ENCODE peak calls at places on chromosomes 4 and X, in ten cellular contexts. J, D, M, H, X, P, T, F, V and C are unnamed samples.

GRCh38 chr4:2728806-2729532 is 27.2 kb downstream of the TNIP2 start:
- DNase-seq in J (no peak), D (no peak), M (no peak), H (no peak), X (no peak), P (no peak), T (no peak), F (no peak), V (no peak), C (no peak)

GRCh38 chr4:70632028-70632427 is 3.5 kb downstream of the ENAM start:
- DNase-seq in J (peak), D (peak), M (no peak), H (no peak), X (peak), P (no peak), T (peak), F (peak), V (no peak), C (peak)

GRCh38 chr4:123547167-123547817 is 150.7 kb downstream of the SPRY1 start:
- DNase-seq in J (no peak), D (no peak), M (peak), H (no peak), X (no peak), P (no peak), T (no peak), F (peak), V (peak), C (no peak)

GRCh38 chr4:8528713-8529112 is 51.5 kb upstream of the GPR78 start:
- DNase-seq in J (peak), D (peak), M (no peak), H (no peak), X (no peak), P (no peak), T (peak), F (no peak), V (no peak), C (peak)

GRCh38 chr4:10613926-10614478 is 70.6 kb downstream of the CLNK start:
- DNase-seq in J (no peak), D (no peak), M (no peak), H (no peak), X (no peak), P (no peak), T (no peak), F (no peak), V (no peak), C (no peak)

GRCh38 chr4:71211748-71212147 is 127.1 kb upstream of the SLC4A4 start:
- DNase-seq in J (peak), D (peak), M (no peak), H (no peak), X (peak), P (no peak), T (no peak), F (no peak), V (no peak), C (peak)

GRCh38 chrX:47483310-47484268 is 567 bp upstream of the ZNF41 start:
- DNase-seq in J (peak), D (peak), M (peak), H (peak), X (peak), P (peak), T (peak), F (peak), V (no peak), C (peak)

GRCh38 chr4:118753685-118754084 is 68.5 kb downstream of the METTL14 start:
- DNase-seq in J (no peak), D (no peak), M (no peak), H (no peak), X (no peak), P (no peak), T (no peak), F (no peak), V (no peak), C (no peak)

GRCh38 chrX:68307767-68308166 is 125.5 kb downstream of the OPHN1 start:
- DNase-seq in J (peak), D (peak), M (no peak), H (no peak), X (peak), P (no peak), T (peak), F (peak), V (no peak), C (peak)

GRCh38 chr4:8850830-8851188 is 20.8 kb downstream of the HMX1 start:
- DNase-seq in J (no peak), D (no peak), M (no peak), H (no peak), X (no peak), P (no peak), T (no peak), F (no peak), V (no peak), C (no peak)

GRCh38 chr4:78059524-78059889 is 2.4 kb downstream of the FRAS1 start:
- DNase-seq in J (peak), D (peak), M (no peak), H (peak), X (peak), P (peak), T (peak), F (peak), V (no peak), C (peak)

GRCh38 chr4:161564230-161564834 is 599.5 kb downstream of the FSTL5 start:
- DNase-seq in J (peak), D (no peak), M (no peak), H (no peak), X (peak), P (no peak), T (peak), F (peak), V (no peak), C (peak)

GRCh38 chrX:71636438-71637252 is 18.3 kb upstream of the CXCR3 start:
- DNase-seq in J (no peak), D (no peak), M (no peak), H (no peak), X (no peak), P (no peak), T (no peak), F (no peak), V (no peak), C (no peak)

GRCh38 chr4:18722748-18723191 is 701.2 kb upstream of the LCORL start:
- DNase-seq in J (no peak), D (no peak), M (no peak), H (no peak), X (no peak), P (no peak), T (peak), F (no peak), V (no peak), C (no peak)

GRCh38 chr4:82282875-82283274 is 90.9 kb downstream of the HNRNPD start:
- DNase-seq in J (no peak), D (no peak), M (no peak), H (no peak), X (no peak), P (no peak), T (no peak), F (no peak), V (no peak), C (no peak)

GRCh38 chr4:42923431-42923830 is 30.9 kb downstream of the GRXCR1 start:
- DNase-seq in J (no peak), D (no peak), M (no peak), H (no peak), X (no peak), P (no peak), T (no peak), F (no peak), V (no peak), C (no peak)

GRCh38 chr4:80611366-80611765 is 275.8 kb downstream of the CFAP299 start:
- DNase-seq in J (no peak), D (no peak), M (no peak), H (no peak), X (no peak), P (no peak), T (no peak), F (no peak), V (no peak), C (no peak)

GRCh38 chr4:169142906-169143305 is 127.8 kb downstream of the SH3RF1 start:
- DNase-seq in J (no peak), D (no peak), M (no peak), H (no peak), X (no peak), P (no peak), T (no peak), F (no peak), V (no peak), C (no peak)

GRCh38 chr4:168560184-168560834 is 63.5 kb downstream of the PALLD start:
- DNase-seq in J (peak), D (peak), M (no peak), H (no peak), X (peak), P (no peak), T (peak), F (peak), V (no peak), C (peak)

GRCh38 chr4:7642764-7643495 is 208.2 kb upstream of the PSAPL1 start:
- DNase-seq in J (no peak), D (no peak), M (no peak), H (no peak), X (no peak), P (no peak), T (no peak), F (no peak), V (no peak), C (no peak)

GRCh38 chr4:100063355-100063754 is 113.3 kb upstream of the H2AZ1 start:
- DNase-seq in J (peak), D (no peak), M (no peak), H (no peak), X (peak), P (no peak), T (no peak), F (peak), V (no peak), C (no peak)

GRCh38 chrX:73214366-73215094 is at the start of gene NAP1L2:
- DNase-seq in J (peak), D (peak), M (peak), H (no peak), X (no peak), P (peak), T (peak), F (peak), V (no peak), C (peak)

GRCh38 chrX:73215263-73215662 is 612 bp upstream of the NAP1L2 start:
- DNase-seq in J (no peak), D (no peak), M (no peak), H (no peak), X (no peak), P (no peak), T (no peak), F (no peak), V (no peak), C (no peak)

DNA sequence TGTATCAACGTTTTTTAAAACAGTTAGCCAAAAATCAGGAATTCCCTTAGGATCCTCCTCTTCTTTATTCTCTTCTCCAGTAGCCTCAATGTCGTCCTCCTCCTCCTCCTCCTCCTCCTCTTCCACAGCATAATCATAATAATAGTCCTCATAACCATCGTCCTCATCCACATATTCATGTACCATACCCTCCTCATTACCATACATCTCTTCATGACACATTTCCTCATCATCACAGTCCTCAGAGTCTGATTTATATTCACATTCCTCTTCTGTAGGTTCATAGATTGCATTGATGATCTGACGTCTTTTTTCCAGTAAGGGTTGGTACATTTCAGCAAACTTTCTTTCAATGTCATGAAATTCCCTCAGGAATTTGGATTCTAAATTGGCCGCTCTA is 917 bp downstream of the NAP1L2 start:
- DNase-seq in J (no peak), D (no peak), M (no peak), H (no peak), X (no peak), P (no peak), T (no peak), F (peak), V (no peak), C (no peak)
- H3K4me3 ChIP-seq in J (no peak), D (peak), M (peak), H (no peak), X (peak), P (no peak), T (no peak), F (no peak), V (peak), C (no peak)

DNA sequence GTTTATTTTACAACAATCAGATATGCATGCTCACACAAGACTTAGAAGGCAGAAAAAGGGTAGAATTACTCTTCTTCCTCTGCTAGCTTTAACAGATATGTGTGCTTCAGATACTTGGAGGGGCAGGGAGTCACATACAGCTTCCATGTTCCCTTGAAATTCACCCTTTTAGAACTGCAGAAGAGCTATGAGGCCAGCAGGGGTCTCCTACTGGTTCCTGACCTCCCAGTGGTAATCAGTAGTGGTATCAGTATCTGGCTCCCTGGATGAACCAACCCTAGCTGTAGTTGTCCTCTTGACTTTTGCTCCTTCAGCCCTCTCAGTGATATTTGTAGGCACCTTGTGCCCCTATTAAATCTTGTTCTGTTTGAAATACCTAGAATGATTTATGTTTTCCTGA is 81.5 kb downstream of the RCHY1 start:
- DNase-seq in J (peak), D (no peak), M (no peak), H (peak), X (no peak), P (no peak), T (peak), F (peak), V (no peak), C (peak)
- TF ChIP-seq CTCF in J (peak), D (peak), M (peak), H (peak), X (peak), P (no peak), T (peak), F (peak), V (no peak), C (peak)

DNA sequence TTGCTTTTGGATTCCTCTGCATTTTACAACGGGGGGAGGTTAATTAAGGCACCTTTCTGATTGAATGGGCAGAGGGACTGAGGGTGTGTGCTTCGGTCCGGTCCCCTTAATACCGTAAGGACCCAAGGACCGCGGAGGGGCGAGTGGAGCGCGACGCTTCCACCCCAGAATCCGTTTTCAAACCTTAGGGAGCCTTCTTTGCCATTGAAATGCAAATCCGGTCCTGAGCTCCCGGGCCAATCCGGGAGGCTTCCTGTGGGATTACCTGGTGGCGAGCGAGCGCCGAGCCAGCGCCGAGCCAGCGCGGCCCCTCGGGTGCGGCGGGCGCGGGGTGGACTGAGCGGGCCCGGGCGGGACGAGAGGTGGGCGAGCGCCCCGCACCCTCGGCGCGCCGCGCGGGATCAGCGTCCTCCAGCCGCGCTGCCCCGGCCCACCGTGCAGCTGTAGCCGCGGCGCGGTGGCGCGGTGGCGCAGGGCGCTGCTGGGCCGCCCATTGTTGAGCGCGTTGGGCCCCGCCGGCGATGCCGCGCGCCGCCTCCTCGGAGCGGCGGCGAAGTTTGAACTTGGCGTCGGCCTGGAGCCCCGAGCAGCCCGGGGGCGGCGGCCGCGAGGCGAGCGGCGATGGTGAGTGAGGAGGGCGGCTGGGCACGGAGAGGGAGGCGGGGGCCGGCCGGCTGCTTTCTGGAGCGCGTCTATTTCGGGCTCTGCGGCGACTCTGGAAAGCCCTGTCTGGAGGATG is 208.7 kb downstream of the SOWAHB start:
- DNase-seq in J (no peak), D (no peak), M (peak), H (peak), X (no peak), P (peak), T (peak), F (peak), V (no peak), C (peak)
- H3K4me3 ChIP-seq in J (peak), D (peak), M (peak), H (peak), X (peak), P (peak), T (peak), F (peak), V (peak), C (peak)

GRCh38 chrX:15254852-15255251 is 15.0 kb downstream of the ASB9 start:
- DNase-seq in J (no peak), D (no peak), M (no peak), H (no peak), X (no peak), P (no peak), T (no peak), F (no peak), V (no peak), C (no peak)
- TF ChIP-seq CTCF in J (no peak), D (no peak), M (no peak), H (no peak), X (no peak), P (no peak), T (no peak), F (no peak), V (no peak), C (no peak)

DNA sequence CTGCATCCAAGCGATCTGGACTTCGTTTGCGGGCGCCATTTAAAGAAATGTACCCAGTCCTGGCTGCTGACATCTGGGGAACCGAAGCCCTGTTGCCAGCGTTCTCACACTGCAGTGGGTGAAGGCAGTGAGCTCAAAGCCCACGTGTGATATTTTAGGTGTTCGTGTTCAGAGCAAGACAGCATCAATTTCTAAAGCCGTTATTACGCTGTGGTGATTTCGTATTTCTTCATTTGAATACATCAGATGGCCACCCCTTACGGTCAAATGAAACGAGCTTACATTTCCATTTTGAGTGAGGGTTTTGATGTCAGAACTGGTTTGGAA is 380 bp upstream of the C4orf36 start:
- DNase-seq in J (no peak), D (no peak), M (no peak), H (no peak), X (peak), P (no peak), T (no peak), F (no peak), V (no peak), C (no peak)
- H3K4me3 ChIP-seq in J (peak), D (peak), M (peak), H (peak), X (peak), P (peak), T (peak), F (peak), V (peak), C (peak)

GRCh38 chrX:112043997-112044396 is 38.6 kb downstream of the TRPC5 start:
- DNase-seq in J (peak), D (no peak), M (no peak), H (no peak), X (no peak), P (no peak), T (peak), F (peak), V (no peak), C (no peak)
- TF ChIP-seq CTCF in J (peak), D (no peak), M (peak), H (peak), X (no peak), P (no peak), T (no peak), F (peak), V (no peak), C (peak)